ENCODE peak calls at places on chromosomes 6 and 20, in four cellular contexts. P, S, J and A are unnamed samples.

GRCh38 chr20:19661717-19662637 is 96.1 kb upstream of the RIN2 start:
- DNase-seq in P (peak; percentile 36), S (peak; percentile 80), J (peak; percentile 66), A (peak; percentile 69)

GRCh38 chr20:2093883-2094282 is 7.7 kb upstream of the STK35 start:
- DNase-seq in P (no peak), S (no peak), J (no peak), A (no peak)

GRCh38 chr20:38844963-38845362 is 39.5 kb downstream of the PPP1R16B start:
- DNase-seq in P (no peak), S (no peak), J (no peak), A (no peak)

GRCh38 chr6:33213166-33213988 is 5.1 kb downstream of the RING1 start:
- DNase-seq in P (no peak), S (no peak), J (no peak), A (no peak)

GRCh38 chr6:88238065-88238464 is 71.9 kb upstream of the CNR1 start:
- DNase-seq in P (no peak), S (no peak), J (peak; percentile 20), A (peak; percentile 33)

GRCh38 chr6:29510202-29510601 is 22.4 kb upstream of the MAS1L start:
- DNase-seq in P (no peak), S (no peak), J (no peak), A (no peak)

GRCh38 chr20:1437222-1437904 is 29.3 kb downstream of the NSFL1C start:
- DNase-seq in P (peak; percentile 65), S (peak; percentile 49), J (peak; percentile 74), A (peak; percentile 80)

GRCh38 chr6:24951831-24952299 is 16.1 kb upstream of the RIPOR2 start:
- DNase-seq in P (no peak), S (peak; percentile 13), J (no peak), A (peak; percentile 21)

GRCh38 chr6:158285321-158285960 is 26.8 kb upstream of the TULP4 start:
- DNase-seq in P (no peak), S (no peak), J (no peak), A (no peak)

GRCh38 chr20:11935754-11936551 is 18.3 kb downstream of the BTBD3 start:
- DNase-seq in P (no peak), S (no peak), J (no peak), A (no peak)

GRCh38 chr20:13250242-13250641 is 29.2 kb downstream of the ISM1 start:
- DNase-seq in P (no peak), S (no peak), J (no peak), A (no peak)

GRCh38 chr6:53546256-53546655 is 1.4 kb upstream of the GCLC start:
- DNase-seq in P (no peak), S (no peak), J (no peak), A (no peak)

GRCh38 chr6:119445666-119446622 is 96.4 kb upstream of the MAN1A1 start:
- DNase-seq in P (no peak), S (no peak), J (no peak), A (no peak)

GRCh38 chr6:328184-328670 is 35.9 kb downstream of the DUSP22 start:
- DNase-seq in P (no peak), S (peak; percentile 83), J (peak; percentile 31), A (peak; percentile 79)

GRCh38 chr20:12237772-12238171 is 320.1 kb downstream of the BTBD3 start:
- DNase-seq in P (peak; percentile 21), S (no peak), J (peak; percentile 18), A (no peak)

GRCh38 chr6:15730442-15730841 is 67.6 kb upstream of the DTNBP1 start:
- DNase-seq in P (no peak), S (no peak), J (no peak), A (no peak)

GRCh38 chr6:15630202-15630601 is 32.6 kb downstream of the DTNBP1 start:
- DNase-seq in P (no peak), S (no peak), J (no peak), A (no peak)

GRCh38 chr6:146543940-146544661 is 468 bp downstream of the RAB32 start:
- DNase-seq in P (peak; percentile 30), S (peak; percentile 37), J (peak; percentile 60), A (peak; percentile 67)

GRCh38 chr6:82954937-82955577 is 110.6 kb downstream of the UBE3D start:
- DNase-seq in P (no peak), S (no peak), J (no peak), A (no peak)

GRCh38 chr6:161169690-161170089 is 104.2 kb downstream of the AGPAT4 start:
- DNase-seq in P (no peak), S (peak; percentile 58), J (no peak), A (no peak)

GRCh38 chr20:51533291-51534172 is 9.0 kb downstream of the NFATC2 start:
- DNase-seq in P (no peak), S (no peak), J (no peak), A (no peak)

GRCh38 chr6:10862361-10862760 is 19.5 kb downstream of the GCM2 start:
- DNase-seq in P (no peak), S (no peak), J (no peak), A (no peak)

GRCh38 chr6:148619891-148620290 is 126.9 kb upstream of the UST start:
- DNase-seq in P (no peak), S (no peak), J (no peak), A (no peak)

GRCh38 chr6:12751694-12752304 is 35.2 kb downstream of the PHACTR1 start:
- DNase-seq in P (peak; percentile 42), S (peak; percentile 61), J (peak; percentile 27), A (peak; percentile 20)

GRCh38 chr20:62444286-62444685 is 16.9 kb upstream of the RBBP8NL start:
- DNase-seq in P (no peak), S (no peak), J (no peak), A (no peak)

GRCh38 chr6:89281779-89282246 is 33.3 kb downstream of the GABRR2 start:
- DNase-seq in P (no peak), S (no peak), J (peak; percentile 24), A (peak; percentile 49)

GRCh38 chr6:135118142-135118730 is 62.9 kb upstream of the MYB start:
- DNase-seq in P (no peak), S (no peak), J (no peak), A (no peak)

GRCh38 chr6:72458521-72458920 is 163.3 kb upstream of the KCNQ5 start:
- DNase-seq in P (no peak), S (no peak), J (no peak), A (no peak)

GRCh38 chr6:34383171-34383631 is 9.3 kb downstream of the NUDT3 start:
- DNase-seq in P (no peak), S (no peak), J (no peak), A (no peak)

DNA sequence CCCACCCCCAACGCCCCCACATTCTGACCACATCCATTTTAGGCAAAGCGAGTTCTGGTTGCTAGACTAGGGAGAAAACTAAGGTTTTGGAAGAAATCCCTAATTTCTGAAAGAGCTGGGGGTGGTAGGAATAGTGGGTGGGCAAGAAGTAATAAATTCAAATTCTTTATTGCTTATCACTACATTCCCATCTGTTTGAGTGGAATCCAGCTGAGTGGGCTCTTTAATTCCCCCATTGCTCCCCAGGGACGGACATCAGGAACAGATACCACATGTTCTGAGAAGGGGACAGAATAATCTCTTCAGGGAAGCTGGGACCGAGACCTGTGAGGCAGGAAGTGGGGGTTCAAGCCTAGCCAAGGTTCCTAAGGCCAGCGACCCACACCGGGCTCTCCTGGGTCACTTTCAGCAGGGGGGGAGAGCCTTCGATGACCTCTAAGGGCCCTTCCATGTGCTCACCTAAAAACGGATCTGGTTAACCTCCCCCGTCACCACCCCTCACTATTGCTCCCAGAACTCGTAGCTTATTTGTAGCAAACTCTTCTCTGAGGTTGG is 42.3 kb upstream of the MRPS10 start:
- DNase-seq in P (no peak), S (no peak), J (no peak), A (no peak)
- H3K36me3 ChIP-seq in P (peaks cover 14% of the 10 kb centered on the region), S (no peaks in the 10 kb centered on the region), J (no peaks in the 10 kb centered on the region), A (no peaks in the 10 kb centered on the region)

GRCh38 chr20:33308668-33309067 is 25.7 kb downstream of the BPIFB1 start:
- DNase-seq in P (no peak), S (no peak), J (no peak), A (no peak)

GRCh38 chr20:33305591-33306057 is 22.6 kb downstream of the BPIFB1 start:
- DNase-seq in P (no peak), S (no peak), J (no peak), A (no peak)

GRCh38 chr20:33306807-33307206 is 23.8 kb downstream of the BPIFB1 start:
- DNase-seq in P (no peak), S (no peak), J (no peak), A (no peak)

GRCh38 chr20:33304046-33304445 is 21.0 kb downstream of the BPIFB1 start:
- DNase-seq in P (no peak), S (no peak), J (no peak), A (no peak)

DNA sequence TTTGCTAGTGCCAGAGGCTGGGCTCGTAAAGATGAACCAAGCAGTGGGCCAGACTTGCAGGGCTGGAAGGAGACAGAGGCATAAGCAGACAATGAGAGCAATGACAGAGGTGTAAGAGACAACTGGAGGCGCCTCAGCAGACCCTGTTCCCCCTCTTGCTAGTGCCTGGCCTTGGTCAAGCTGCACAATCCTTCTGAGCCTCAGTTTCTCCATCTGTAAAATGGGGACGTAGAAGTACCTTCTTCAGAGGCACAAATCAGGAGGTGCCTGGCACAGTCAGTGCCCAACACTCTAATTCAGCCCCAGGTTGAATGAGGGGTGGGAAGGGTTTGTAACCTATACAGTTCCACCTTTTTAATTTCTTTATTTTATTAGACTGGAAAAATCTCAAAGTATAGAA is 23.2 kb downstream of the BPIFB1 start:
- DNase-seq in P (no peak), S (no peak), J (no peak), A (no peak)
- H3K27me3 ChIP-seq in P (peaks cover 40% of the 10 kb centered on the region), S (no peaks in the 10 kb centered on the region), J (no peaks in the 10 kb centered on the region), A (no peaks in the 10 kb centered on the region)

DNA sequence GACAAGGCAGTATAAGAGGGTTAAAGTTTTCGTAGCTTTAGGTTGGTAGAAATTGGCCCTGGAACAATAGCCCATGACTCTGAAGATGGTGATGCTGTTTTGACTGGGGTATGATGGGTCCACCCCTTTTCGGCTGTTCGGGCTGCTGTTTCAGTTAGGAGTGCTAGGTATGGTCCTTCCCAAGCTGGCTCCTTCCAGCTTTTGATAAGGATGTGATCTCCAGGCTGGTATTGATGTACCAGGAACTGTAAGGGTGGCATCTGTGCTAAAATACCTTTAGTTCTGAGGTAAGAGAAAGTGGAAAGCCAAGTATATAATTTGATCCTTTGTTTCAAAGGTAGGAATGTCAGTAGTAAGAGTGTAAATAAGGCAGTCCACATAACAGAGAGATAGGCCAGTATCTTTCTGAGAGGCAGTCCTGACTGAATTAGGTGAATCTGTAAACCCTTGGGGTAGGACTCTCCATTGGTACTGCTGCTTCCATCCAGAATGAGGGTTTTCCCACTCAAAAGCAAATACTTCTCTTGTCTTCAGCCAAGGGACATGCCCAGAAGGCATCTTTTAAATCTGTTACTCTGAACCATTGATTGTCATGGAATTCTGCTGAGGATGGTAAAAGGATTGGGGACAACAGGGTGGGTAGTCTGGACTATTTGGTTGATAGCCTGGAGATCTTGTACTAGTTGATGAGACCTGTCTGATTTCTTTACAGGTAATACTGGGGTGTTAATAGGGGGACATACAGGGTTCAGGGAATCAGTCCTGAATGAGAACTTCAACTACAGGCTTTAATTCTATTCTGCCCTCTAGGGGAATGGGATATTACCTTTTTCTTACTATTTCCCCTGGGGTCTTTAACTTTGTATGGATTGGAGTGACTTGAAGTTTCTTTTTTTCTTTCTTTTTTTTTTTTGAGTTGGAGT is 6.1 kb upstream of the ZNFX1 start:
- DNase-seq in P (no peak), S (no peak), J (no peak), A (no peak)
- H3K36me3 ChIP-seq in P (peaks cover 99% of the 10 kb centered on the region), S (peaks cover 19% of the 10 kb centered on the region), J (peaks cover 73% of the 10 kb centered on the region), A (peaks cover 42% of the 10 kb centered on the region)

GRCh38 chr20:61253264-61253639 is 1.2 kb downstream of the CDH4 start:
- DNase-seq in P (no peak), S (no peak), J (no peak), A (no peak)

GRCh38 chr20:61254881-61255589 is 3.0 kb downstream of the CDH4 start:
- DNase-seq in P (no peak), S (no peak), J (no peak), A (no peak)

GRCh38 chr20:61251529-61252393 is at the start of gene CDH4:
- DNase-seq in P (no peak), S (no peak), J (no peak), A (no peak)

GRCh38 chr20:61252601-61253263 is 671 bp downstream of the CDH4 start:
- DNase-seq in P (no peak), S (no peak), J (no peak), A (no peak)

GRCh38 chr20:61253640-61254511 is 1.8 kb downstream of the CDH4 start:
- DNase-seq in P (no peak), S (no peak), J (no peak), A (no peak)
- H3K27me3 ChIP-seq in P (peaks cover 92% of the 10 kb centered on the region), S (peaks cover 35% of the 10 kb centered on the region), J (peaks cover 40% of the 10 kb centered on the region), A (peaks cover 78% of the 10 kb centered on the region)